ENCODE peak calls at places on chromosome 13, in ten cellular contexts. N, C, E, F, B, Z, H, R, A and O are unnamed samples.

GRCh38 chr13:94860981-94861407 is 148.6 kb upstream of the SOX21 start:
- DNase-seq in E (no peak), R (no peak), C (peak), Z (peak), F (no peak), H (no peak), B (no peak), N (no peak), A (no peak), O (no peak)

GRCh38 chr13:52084971-52085370 is 43.9 kb downstream of the NEK5 start:
- DNase-seq in Z (no peak), A (no peak), E (no peak), C (no peak), R (no peak), H (no peak), N (no peak), F (no peak), B (no peak), O (no peak)

GRCh38 chr13:36432106-36432544 is at the start of gene CCNA1:
- DNase-seq in N (peak), B (peak), E (no peak), C (no peak), F (peak), R (peak), A (no peak), H (peak), Z (no peak), O (peak)

GRCh38 chr13:106573279-106573831 is 5.4 kb upstream of the ARGLU1 start:
- DNase-seq in Z (no peak), F (no peak), C (no peak), N (no peak), R (no peak), A (no peak), E (no peak), B (no peak), H (no peak), O (no peak)

GRCh38 chr13:35716186-35716585 is 239.7 kb upstream of the MAB21L1 start:
- DNase-seq in B (no peak), F (no peak), H (no peak), R (no peak), C (no peak), E (no peak), A (no peak), N (no peak), Z (no peak), O (no peak)

GRCh38 chr13:95660981-95661581 is 15.9 kb upstream of the DNAJC3 start:
- DNase-seq in N (peak), B (peak), F (no peak), R (no peak), H (no peak), C (peak), Z (peak), E (peak), A (no peak), O (no peak)

GRCh38 chr13:48902421-48902820 is 73.3 kb upstream of the FNDC3A start:
- DNase-seq in H (no peak), A (no peak), B (no peak), N (no peak), E (no peak), F (no peak), C (no peak), Z (no peak), R (no peak), O (no peak)

GRCh38 chr13:33441015-33441414 is 155.5 kb upstream of the STARD13 start:
- DNase-seq in A (no peak), E (no peak), Z (no peak), N (no peak), R (no peak), C (peak), H (no peak), F (no peak), B (no peak), O (no peak)

GRCh38 chr13:28056970-28057712 is 43.2 kb downstream of the FLT3 start:
- DNase-seq in B (no peak), A (no peak), R (peak), H (no peak), F (no peak), E (no peak), N (no peak), C (no peak), Z (no peak), O (no peak)

GRCh38 chr13:89982406-89983085 is 1364.9 kb upstream of the MIR17HG start:
- DNase-seq in A (no peak), C (no peak), N (no peak), Z (no peak), F (no peak), B (no peak), H (no peak), R (no peak), E (no peak), O (no peak)